ENCODE peak calls at places on chromosomes 2 and 18, in seven cellular contexts. R is IMR-90, X is GM12865, O is fibroblast of lung, K is Caco-2, U is PC-9, C is cardiac fibroblast. E is an unnamed sample.

GRCh38 chr2:72719416-72719815 is 106.4 kb downstream of the EXOC6B start:
- DNase-seq in O (peak), K (peak), R (peak), X (no peak), U (peak), C (peak), E (no peak)

GRCh38 chr2:218319813-218320360 is 27.6 kb upstream of the TMBIM1 start:
- DNase-seq in R (no peak), U (no peak), K (no peak), X (no peak), C (no peak), O (no peak), E (no peak)

GRCh38 chr18:41744664-41745063 is 210.4 kb upstream of the PIK3C3 start:
- DNase-seq in U (no peak), X (no peak), O (peak), R (no peak), C (peak), K (no peak), E (no peak)

GRCh38 chr2:218216336-218216673 is 684 bp upstream of the ARPC2 start:
- DNase-seq in C (peak), R (no peak), O (no peak), X (no peak), K (no peak), U (no peak), E (no peak)

GRCh38 chr2:232342635-232343565 is 35.7 kb upstream of the ALPP start:
- DNase-seq in R (no peak), U (no peak), K (no peak), X (no peak), O (no peak), C (no peak), E (no peak)

GRCh38 chr2:231614559-231615057 is 21.9 kb downstream of the TEX44 start:
- DNase-seq in R (no peak), C (no peak), O (no peak), U (no peak), X (peak), K (no peak), E (no peak)

GRCh38 chr2:67612576-67612981 is 215.4 kb downstream of the ETAA1 start:
- DNase-seq in C (peak), K (no peak), O (no peak), X (no peak), U (no peak), R (no peak), E (peak)

GRCh38 chr2:174573621-174574081 is 24.0 kb downstream of the WIPF1 start:
- DNase-seq in O (no peak), X (no peak), C (no peak), R (no peak), K (no peak), U (no peak), E (no peak)

GRCh38 chr2:160993543-160994090 is 166.6 kb upstream of the TANK start:
- DNase-seq in U (no peak), C (no peak), K (no peak), X (no peak), R (no peak), O (no peak), E (no peak)

DNA sequence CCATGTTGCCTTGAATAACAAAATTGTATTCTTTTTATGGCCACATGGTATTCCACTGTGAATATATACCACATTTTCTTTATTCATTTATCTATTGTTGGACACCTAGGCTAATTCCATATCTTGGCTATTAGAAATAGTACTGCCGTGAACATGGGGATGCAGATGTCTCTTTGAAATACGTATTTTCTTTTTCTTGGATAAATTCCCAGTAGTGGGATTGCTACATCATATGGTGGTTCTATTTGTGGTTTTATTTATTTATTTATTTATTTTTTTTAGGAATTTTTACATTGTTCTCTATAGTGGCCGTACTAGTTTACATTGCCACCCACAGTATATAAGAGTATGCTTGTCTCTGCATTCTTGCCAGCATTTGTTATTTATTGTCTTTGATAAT is 679.8 kb upstream of the NRXN1 start:
- DNase-seq in X (no peak), C (peak), U (no peak), K (no peak), R (peak), O (peak), E (no peak)
- H3K4me3 ChIP-seq in X (no peak), C (no peak), U (no peak), K (no peak), R (no peak), O (no peak), E (no peak)

DNA sequence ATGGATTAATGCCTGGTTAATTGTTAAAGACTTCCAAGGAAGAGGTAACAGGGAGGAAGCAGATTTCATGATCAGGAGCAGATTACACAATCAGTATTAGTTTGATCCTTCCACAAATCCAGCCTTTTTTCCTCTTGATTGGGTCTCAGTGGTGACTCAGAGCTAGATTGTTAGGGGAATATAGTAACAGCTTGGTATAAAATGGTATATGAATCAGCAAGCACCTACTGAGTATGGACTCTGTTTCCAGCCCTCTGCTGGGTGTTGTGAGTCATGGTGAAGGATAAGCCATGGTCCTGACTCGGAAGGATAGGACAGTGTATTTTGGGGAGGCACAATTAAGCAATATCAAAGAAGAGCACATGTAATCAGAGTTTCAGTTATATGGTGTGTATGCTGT is 272.4 kb upstream of the DPP10 start:
- DNase-seq in R (no peak), U (no peak), X (no peak), K (no peak), C (no peak), O (no peak), E (no peak)
- TF ChIP-seq CTCF in R (no peak), U (no peak), X (no peak), K (no peak), C (no peak), O (no peak), E (no peak)

GRCh38 chr2:1968988-1969700 is 224.8 kb upstream of the PXDN start:
- DNase-seq in R (no peak), U (no peak), O (no peak), X (no peak), K (no peak), C (no peak), E (no peak)

GRCh38 chr2:1971124-1971523 is 226.8 kb upstream of the PXDN start:
- DNase-seq in K (no peak), U (no peak), R (no peak), X (no peak), O (no peak), C (no peak), E (no peak)

GRCh38 chr2:1968222-1968987 is 224.1 kb upstream of the PXDN start:
- DNase-seq in R (no peak), U (no peak), O (no peak), X (no peak), K (no peak), C (no peak), E (no peak)

GRCh38 chr2:1969701-1970015 is 225.3 kb upstream of the PXDN start:
- DNase-seq in O (no peak), K (no peak), R (no peak), C (no peak), X (no peak), U (no peak), E (no peak)

GRCh38 chr2:1970341-1970740 is 226.0 kb upstream of the PXDN start:
- DNase-seq in U (no peak), O (no peak), X (no peak), R (no peak), K (no peak), C (no peak), E (no peak)
- H3K4me3 ChIP-seq in U (no peak), O (no peak), X (no peak), R (no peak), K (no peak), C (no peak), E (no peak)

DNA sequence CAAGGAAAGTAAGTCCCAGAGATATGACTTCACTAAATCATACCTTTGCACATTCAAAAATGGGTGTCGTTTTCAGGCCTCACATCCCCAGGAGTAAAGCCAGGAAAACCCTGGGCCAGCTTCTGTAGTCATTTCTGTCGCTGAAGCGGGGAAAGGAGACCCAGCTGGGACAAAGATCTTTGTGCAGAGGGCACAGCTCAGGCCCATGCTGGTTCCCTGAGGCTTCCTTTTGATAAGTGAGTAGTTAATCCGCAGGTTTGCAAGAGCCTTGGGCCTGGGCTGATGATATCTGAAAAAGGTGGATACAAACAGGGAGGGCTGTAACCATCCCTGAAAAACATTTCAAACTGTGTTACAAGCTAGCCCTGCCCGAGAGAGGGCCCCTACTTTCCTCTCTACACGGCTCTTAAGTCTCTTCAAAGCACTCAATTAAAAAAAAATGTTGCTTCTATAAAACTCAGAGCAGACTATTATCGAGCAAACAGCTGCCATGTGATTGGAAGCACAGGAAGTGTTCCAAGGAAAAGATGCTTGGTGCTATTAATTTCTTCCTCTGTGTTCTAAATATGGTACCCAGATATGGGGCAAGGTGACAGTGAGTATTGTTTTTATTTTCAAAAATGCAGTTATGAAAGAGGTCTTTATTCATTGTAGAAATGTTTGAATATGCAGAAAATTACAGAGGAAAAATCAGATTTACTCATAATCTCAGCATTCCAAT is 117.2 kb downstream of the LNPK start:
- DNase-seq in X (no peak), C (no peak), R (no peak), U (no peak), K (no peak), O (no peak), E (no peak)
- TF ChIP-seq CTCF in X (no peak), C (no peak), R (no peak), U (no peak), K (no peak), O (no peak), E (no peak)